ENCODE peak calls at places on chromosomes 3 and 15, in nine cellular contexts. J is cardiac muscle cell; V is GM12864; D is activated CD8-positive, alpha-beta T cell treated with anti-CD3 and anti-CD28 coated beads for 36 hours; Z is bronchial epithelial cell; B is heart right ventricle; Y is AG09319; O is mesothelial cell of epicardium; C is endothelial cell of umbilical vein. H is an unnamed sample.
A peak's percentile ranks its signal among the peaks of the same experiment; 100 is the strongest.

GRCh38 chr15:40283615-40284306 is 897 bp upstream of the ANKRD63 start:
- DNase-seq in C (no peak), V (no peak), B (no peak), J (no peak), D (no peak), Y (no peak), Z (no peak), O (no peak), H (no peak)

GRCh38 chr3:154759966-154760365 is 320.2 kb upstream of the MME start:
- DNase-seq in B (no peak), O (no peak), C (no peak), D (no peak), Y (no peak), J (no peak), V (no peak), Z (no peak), H (no peak)

GRCh38 chr3:172522871-172523818 is at the start of gene TNFSF10:
- DNase-seq in J (peak; percentile 3), Z (peak; percentile 81), C (peak; percentile 91), Y (no peak), V (peak; percentile 74), B (peak; percentile 40), O (no peak), D (peak; percentile 86), H (no peak)

GRCh38 chr3:10338164-10338470 is 17.2 kb upstream of the SEC13 start:
- DNase-seq in J (no peak), B (no peak), Y (no peak), C (no peak), D (no peak), O (no peak), Z (no peak), V (no peak), H (no peak)

GRCh38 chr3:193842832-193843446 is 249.9 kb downstream of the OPA1 start:
- DNase-seq in J (no peak), B (no peak), Y (no peak), C (no peak), O (no peak), Z (no peak), V (no peak), D (no peak), H (no peak)

GRCh38 chr15:99682455-99682854 is 50.8 kb downstream of the LYSMD4 start:
- DNase-seq in J (no peak), C (peak; percentile 94), B (no peak), Y (peak; percentile 32), O (no peak), V (no peak), D (no peak), Z (peak; percentile 90), H (no peak)

GRCh38 chr3:189304465-189305341 is 132.9 kb downstream of the TPRG1 start:
- DNase-seq in Z (peak; percentile 84), J (no peak), D (no peak), O (peak; percentile 27), V (no peak), C (no peak), B (no peak), Y (no peak), H (no peak)

GRCh38 chr15:39248204-39248603 is 332.7 kb upstream of the THBS1 start:
- DNase-seq in Z (peak; percentile 41), Y (peak; percentile 63), O (no peak), D (no peak), B (peak; percentile 31), V (no peak), J (no peak), C (peak; percentile 99), H (no peak)

DNA sequence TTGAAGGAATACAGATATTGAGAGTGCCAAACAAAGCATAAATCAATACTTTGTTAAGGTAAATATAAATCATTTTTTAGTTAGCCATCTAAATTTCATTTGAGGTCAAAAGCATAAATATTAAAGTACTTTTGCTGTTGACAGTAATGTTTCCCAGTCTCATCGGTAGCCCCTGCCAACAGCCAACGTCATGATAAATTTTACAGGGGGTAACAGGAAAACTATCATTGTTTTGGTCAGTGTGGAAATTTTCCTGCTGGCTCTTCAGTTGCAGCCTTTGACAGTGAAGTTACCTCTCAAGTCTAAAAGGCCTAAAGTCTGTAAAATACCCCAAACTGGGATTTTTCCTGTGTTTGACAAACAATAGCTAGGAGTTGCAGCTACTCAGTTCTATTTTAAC is 37.3 kb upstream of the TTC14 start:
- DNase-seq in Y (no peak), D (no peak), O (no peak), J (no peak), Z (no peak), C (no peak), V (no peak), B (no peak), H (no peak)
- TF ChIP-seq CTCF in Y (no peak), D (no peak), O (no peak), J (no peak), Z (no peak), C (no peak), V (no peak), B (no peak), H (no peak)

GRCh38 chr3:50412355-50412754 is 53.0 kb upstream of the TMEM115 start:
- DNase-seq in Y (no peak), C (no peak), Z (no peak), B (no peak), V (no peak), O (no peak), J (no peak), D (no peak), H (no peak)

GRCh38 chr3:50416736-50417636 is 57.7 kb upstream of the TMEM115 start:
- DNase-seq in D (no peak), C (no peak), O (no peak), Y (no peak), B (no peak), V (no peak), J (no peak), Z (no peak), H (no peak)

GRCh38 chr3:50417637-50418033 is 58.3 kb upstream of the TMEM115 start:
- DNase-seq in Y (no peak), D (no peak), O (no peak), C (no peak), B (no peak), J (no peak), V (no peak), Z (peak; percentile 17), H (no peak)

GRCh38 chr3:50415813-50416212 is 56.5 kb upstream of the TMEM115 start:
- DNase-seq in O (no peak), J (peak; percentile 20), C (no peak), V (no peak), Y (no peak), Z (no peak), D (no peak), B (no peak), H (no peak)

GRCh38 chr3:50415066-50415465 is 55.7 kb upstream of the TMEM115 start:
- DNase-seq in Y (no peak), O (no peak), Z (no peak), D (no peak), C (no peak), V (no peak), J (no peak), B (no peak), H (no peak)
- TF ChIP-seq CTCF in Y (no peak), O (no peak), Z (no peak), D (no peak), C (no peak), V (peak; percentile 35), J (no peak), B (no peak), H (no peak)

GRCh38 chr15:73964736-73965093 is 27.4 kb downstream of the STOML1 start:
- DNase-seq in D (peak; percentile 96), J (peak; percentile 85), C (peak; percentile 83), Z (peak; percentile 62), V (peak; percentile 48), O (peak; percentile 61), Y (no peak), B (peak; percentile 87), H (peak; percentile 93)

GRCh38 chr15:73968461-73968860 is 23.6 kb downstream of the STOML1 start:
- DNase-seq in Y (no peak), J (no peak), C (no peak), Z (no peak), B (no peak), D (no peak), O (no peak), V (no peak), H (no peak)

GRCh38 chr15:73965730-73966103 is 26.4 kb downstream of the STOML1 start:
- DNase-seq in Z (peak; percentile 61), O (no peak), B (no peak), V (peak; percentile 54), Y (no peak), C (no peak), J (no peak), D (peak; percentile 40), H (no peak)

GRCh38 chr15:73962409-73962808 is 29.7 kb downstream of the STOML1 start:
- DNase-seq in Z (no peak), C (no peak), D (no peak), J (no peak), V (no peak), O (no peak), B (no peak), Y (no peak), H (no peak)

GRCh38 chr15:73965094-73965729 is 26.9 kb downstream of the STOML1 start:
- DNase-seq in O (no peak), B (no peak), J (peak; percentile 48), D (peak; percentile 77), C (no peak), Z (no peak), V (no peak), Y (no peak), H (no peak)
- TF ChIP-seq CTCF in O (peak; percentile 41), B (no peak), J (no peak), D (peak; percentile 65), C (no peak), Z (no peak), V (no peak), Y (no peak), H (peak; percentile 17)

GRCh38 chr3:159991591-159991990 is 3.0 kb downstream of the IL12A start:
- DNase-seq in O (no peak), D (no peak), J (no peak), B (no peak), Z (no peak), Y (no peak), C (no peak), V (no peak), H (no peak)

GRCh38 chr3:159989973-159990846 is 1.6 kb downstream of the IL12A start:
- DNase-seq in Z (no peak), C (no peak), O (no peak), Y (no peak), V (no peak), J (no peak), B (no peak), D (no peak), H (no peak)

GRCh38 chr3:159982442-159982841 is 6.2 kb upstream of the IL12A start:
- DNase-seq in C (no peak), B (no peak), O (no peak), J (no peak), Z (no peak), Y (no peak), V (no peak), D (no peak), H (no peak)

GRCh38 chr3:159988617-159989251 is at the start of gene IL12A:
- DNase-seq in C (peak; percentile 75), D (peak; percentile 88), Z (peak; percentile 35), J (peak; percentile 82), V (peak; percentile 71), O (peak; percentile 57), B (peak; percentile 85), Y (peak; percentile 28), H (peak; percentile 92)

DNA sequence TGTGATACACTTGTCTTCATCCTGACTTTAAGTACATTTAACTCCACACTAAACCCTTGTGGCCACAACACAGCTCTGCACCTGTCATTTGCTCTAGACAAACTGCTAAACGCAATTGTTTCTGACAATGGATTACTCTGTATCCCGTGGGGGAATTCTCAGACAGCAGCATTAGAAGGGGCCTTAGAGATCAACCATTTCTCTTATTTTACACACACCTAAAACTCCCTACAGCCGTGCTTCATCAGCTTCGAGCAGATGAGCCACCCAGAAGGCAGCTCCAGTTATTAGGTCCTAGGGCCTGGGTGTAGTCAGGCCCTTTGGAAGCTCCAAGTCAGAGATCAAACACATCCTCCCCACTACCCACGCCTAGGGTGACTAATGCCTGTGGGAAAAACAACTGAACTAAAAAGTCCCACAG is 1.3 kb upstream of the IL12A start:
- DNase-seq in Y (no peak), O (no peak), Z (peak; percentile 46), B (no peak), J (peak; percentile 11), V (no peak), D (no peak), C (no peak), H (no peak)
- TF ChIP-seq CTCF in Y (no peak), O (no peak), Z (peak; percentile 24), B (no peak), J (peak; percentile 12), V (peak; percentile 53), D (no peak), C (no peak), H (peak; percentile 19)

H was measured in osteocyte.